ENCODE peak calls at places on chromosome 22, in eight cellular contexts. B is fibroblast of lung; E is ovary; G is omental fat pad; H is CD4-positive, alpha-beta T cell; S is heart left ventricle; P is kidney epithelial cell; W is astrocyte of the spinal cord. F is an unnamed sample.

GRCh38 chr22:49688516-49689254 is 139.0 kb downstream of the BRD1 start:
- DNase-seq in W (no peak), G (no peak), H (no peak), B (no peak), S (no peak), P (no peak), E (no peak), F (no peak)

GRCh38 chr22:49957826-49958461 is 2.6 kb upstream of the PIM3 start:
- DNase-seq in S (no peak), P (no peak), B (no peak), W (no peak), G (no peak), H (peak; percentile 1), E (peak; percentile 25), F (no peak)

GRCh38 chr22:44210721-44211120 is 30.0 kb downstream of the PARVG start:
- DNase-seq in E (no peak), W (peak; percentile 27), P (no peak), B (peak; percentile 76), G (no peak), S (no peak), H (no peak), F (no peak)

GRCh38 chr22:29073618-29074275 is 912 bp downstream of the KREMEN1 start:
- DNase-seq in W (no peak), P (no peak), E (peak; percentile 57), H (no peak), S (peak; percentile 43), B (peak; percentile 9), G (no peak), F (peak; percentile 37)

GRCh38 chr22:44088976-44089570 is 65.0 kb downstream of the PARVB start:
- DNase-seq in E (no peak), H (no peak), B (peak; percentile 90), G (no peak), P (peak; percentile 25), S (peak; percentile 49), W (peak; percentile 46), F (no peak)

GRCh38 chr22:29695129-29695926 is 24.5 kb upstream of the CABP7 start:
- DNase-seq in S (no peak), E (no peak), G (no peak), H (no peak), B (no peak), P (no peak), W (no peak), F (no peak)

GRCh38 chr22:50530857-50531545 is 1.2 kb upstream of the TYMP start:
- DNase-seq in G (peak; percentile 79), P (no peak), W (peak; percentile 60), S (peak; percentile 84), B (peak; percentile 75), H (peak; percentile 59), E (peak; percentile 71), F (peak; percentile 43)

GRCh38 chr22:27937453-27937852 is 18.4 kb upstream of the PITPNB start:
- DNase-seq in H (no peak), B (no peak), W (no peak), S (no peak), G (no peak), P (no peak), E (no peak), F (no peak)

GRCh38 chr22:27397948-27398330 is 403.6 kb downstream of the MN1 start:
- DNase-seq in W (no peak), G (no peak), P (no peak), E (peak; percentile 79), S (peak; percentile 42), B (no peak), H (no peak), F (no peak)

GRCh38 chr22:25057013-25057881 is 104.7 kb downstream of the KIAA1671 start:
- DNase-seq in G (peak; percentile 49), P (no peak), S (peak; percentile 46), E (peak; percentile 74), B (no peak), H (peak; percentile 65), W (peak; percentile 31), F (peak; percentile 84)

GRCh38 chr22:41535244-41535643 is 9.0 kb downstream of the POLR3H start:
- DNase-seq in P (no peak), W (no peak), S (no peak), E (no peak), G (no peak), B (no peak), H (no peak), F (no peak)
- TF ChIP-seq CTCF in P (peak; percentile 29), W (peak; percentile 52), S (no peak), E (no peak), G (no peak), B (peak; percentile 34), H (no peak), F (peak; percentile 32)

DNA sequence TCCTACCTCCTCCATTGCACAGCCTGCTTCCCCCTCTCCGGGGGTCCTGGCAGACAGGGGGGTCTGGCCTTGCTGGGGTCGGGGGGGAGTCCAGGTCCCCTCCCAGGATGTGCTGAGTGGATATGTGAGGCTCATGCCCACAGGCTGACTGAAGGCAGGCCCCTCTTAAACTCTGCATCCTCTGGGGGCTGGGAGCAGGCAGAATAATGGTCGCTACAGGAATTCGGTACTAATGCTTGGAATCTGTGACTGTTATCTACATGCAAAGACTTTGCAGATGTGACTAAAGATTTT is 1.6 kb upstream of the SUN2 start:
- DNase-seq in H (no peak), E (no peak), S (no peak), B (no peak), G (no peak), P (no peak), W (no peak), F (no peak)
- TF ChIP-seq CTCF in H (no peak), E (no peak), S (no peak), B (no peak), G (no peak), P (no peak), W (no peak), F (no peak)

DNA sequence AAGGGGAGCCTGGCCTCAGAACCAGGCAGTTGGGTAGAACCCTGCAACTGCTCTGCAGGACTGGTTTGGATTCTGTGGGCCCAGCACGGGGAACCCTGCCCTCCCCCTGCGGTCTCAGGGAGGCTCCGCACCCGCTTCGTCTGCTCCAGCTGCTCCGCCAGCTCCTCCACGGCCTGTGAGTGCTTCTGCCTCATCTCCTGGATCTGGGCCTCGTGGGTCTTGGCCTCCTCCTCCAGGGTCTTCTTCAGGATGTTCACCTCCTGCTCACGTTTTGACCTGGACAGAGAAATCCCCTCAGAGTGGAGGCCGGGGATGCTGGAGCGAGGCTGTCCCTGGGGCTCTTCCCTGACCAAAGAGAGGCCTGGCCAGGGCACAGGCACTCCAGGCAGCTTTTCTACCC is 41.9 kb downstream of the APOL1 start:
- DNase-seq in G (no peak), H (no peak), S (no peak), E (no peak), P (no peak), W (no peak), B (no peak), F (no peak)
- TF ChIP-seq CTCF in G (no peak), H (no peak), S (no peak), E (no peak), P (no peak), W (no peak), B (no peak), F (no peak)

GRCh38 chr22:37351268-37351667 is 69.0 kb downstream of the CYTH4 start:
- DNase-seq in E (no peak), H (no peak), B (no peak), G (no peak), S (no peak), P (no peak), W (no peak), F (no peak)
- TF ChIP-seq CTCF in E (no peak), H (no peak), B (no peak), G (no peak), S (no peak), P (peak; percentile 12), W (no peak), F (no peak)

DNA sequence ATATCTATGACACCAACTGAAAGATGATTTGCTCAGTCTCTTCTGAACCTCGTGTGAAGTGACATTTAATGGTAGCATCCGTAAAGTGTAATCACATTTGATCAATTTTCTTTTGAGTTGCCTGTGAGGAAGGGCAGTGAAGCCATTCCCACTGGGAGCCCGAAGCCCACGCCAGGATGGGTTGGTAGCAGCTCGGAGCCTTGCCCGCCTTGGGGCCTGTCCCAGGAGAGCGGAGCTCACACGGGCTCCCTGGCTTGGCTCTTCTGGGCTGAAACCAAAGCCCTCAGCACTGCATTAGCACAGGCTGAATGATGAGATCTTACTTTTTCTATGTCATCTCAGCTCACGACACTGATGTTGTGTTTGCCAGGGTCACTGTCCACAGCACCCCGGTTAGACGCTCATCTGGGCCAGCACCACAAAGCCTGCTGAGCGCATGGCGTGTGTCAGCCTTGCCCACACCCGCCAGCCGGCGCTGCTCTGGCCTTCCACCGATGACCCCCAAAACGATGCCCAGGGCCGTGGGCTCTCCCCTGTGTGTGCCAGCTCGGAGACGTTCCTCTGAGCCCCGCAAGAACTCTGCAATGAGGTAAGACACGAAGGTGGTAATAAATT is 9.3 kb upstream of the TRMU start:
- DNase-seq in S (no peak), W (no peak), G (no peak), P (no peak), B (no peak), E (no peak), H (no peak), F (no peak)
- TF ChIP-seq CTCF in S (no peak), W (no peak), G (no peak), P (no peak), B (no peak), E (no peak), H (no peak), F (no peak)

GRCh38 chr22:19976671-19977070 is 35.1 kb upstream of the TXNRD2 start:
- DNase-seq in H (no peak), S (no peak), G (no peak), P (no peak), B (no peak), E (no peak), W (no peak), F (no peak)
- TF ChIP-seq CTCF in H (no peak), S (no peak), G (no peak), P (no peak), B (no peak), E (no peak), W (no peak), F (no peak)

GRCh38 chr22:23092217-23092955 is 22.1 kb downstream of the GNAZ start:
- DNase-seq in E (no peak), B (no peak), S (no peak), W (no peak), H (no peak), G (no peak), P (no peak), F (no peak)
- TF ChIP-seq CTCF in E (no peak), B (no peak), S (no peak), W (no peak), H (no peak), G (no peak), P (no peak), F (no peak)

F was measured in neural crest cell.